ENCODE peak calls at places on chromosomes 6 and 20, in six cellular contexts. U is esophagus muscularis mucosa, D is H1, I is K562, V is GM12891, X is GM12892. F is an unnamed sample.
A peak's percentile ranks its signal among the peaks of the same experiment; 100 is the strongest.

GRCh38 chr20:50431066-50431450 is 79.1 kb upstream of the PTPN1 start:
- DNase-seq in X (no peak), I (no peak), V (no peak), U (no peak), D (no peak), F (no peak)

GRCh38 chr6:144349690-144350132 is 64.6 kb downstream of the UTRN start:
- DNase-seq in V (no peak), X (no peak), D (no peak), I (peak; percentile 52), U (no peak), F (no peak)

GRCh38 chr6:2478200-2478599 is 232.8 kb upstream of the GMDS start:
- DNase-seq in I (no peak), U (no peak), V (no peak), D (no peak), X (no peak), F (no peak)

GRCh38 chr6:52335576-52335975 is 26.4 kb upstream of the PAQR8 start:
- DNase-seq in D (no peak), I (no peak), V (no peak), U (no peak), X (no peak), F (no peak)

GRCh38 chr20:19783966-19784401 is 25.9 kb downstream of the RIN2 start:
- DNase-seq in U (no peak), I (no peak), D (no peak), X (no peak), V (no peak), F (peak; percentile 57)

GRCh38 chr6:163850874-163851273 is 436.4 kb downstream of the QKI start:
- DNase-seq in I (no peak), X (no peak), D (no peak), V (no peak), U (no peak), F (no peak)

GRCh38 chr20:38094373-38094775 is 60.8 kb downstream of the RPRD1B start:
- DNase-seq in D (no peak), I (peak; percentile 78), U (peak; percentile 68), X (no peak), V (peak; percentile 25), F (peak; percentile 83)

GRCh38 chr20:48381353-48382120 is 446.3 kb downstream of the PREX1 start:
- DNase-seq in V (no peak), D (no peak), U (no peak), X (no peak), I (no peak), F (no peak)

GRCh38 chr6:52990342-52990741 is 4.7 kb downstream of the GSTA4 start:
- DNase-seq in V (no peak), I (peak; percentile 8), D (no peak), U (no peak), X (no peak), F (no peak)

GRCh38 chr6:15296249-15296648 is 50.4 kb downstream of the JARID2 start:
- DNase-seq in U (no peak), I (no peak), D (no peak), X (no peak), V (no peak), F (no peak)

GRCh38 chr6:85580878-85581267 is 12.8 kb downstream of the SNX14 start:
- DNase-seq in X (no peak), I (peak; percentile 89), D (no peak), U (no peak), V (no peak), F (no peak)

GRCh38 chr20:25336561-25337422 is 53.8 kb downstream of the ABHD12 start:
- DNase-seq in V (no peak), X (no peak), U (no peak), I (peak; percentile 41), D (peak; percentile 57), F (no peak)

DNA sequence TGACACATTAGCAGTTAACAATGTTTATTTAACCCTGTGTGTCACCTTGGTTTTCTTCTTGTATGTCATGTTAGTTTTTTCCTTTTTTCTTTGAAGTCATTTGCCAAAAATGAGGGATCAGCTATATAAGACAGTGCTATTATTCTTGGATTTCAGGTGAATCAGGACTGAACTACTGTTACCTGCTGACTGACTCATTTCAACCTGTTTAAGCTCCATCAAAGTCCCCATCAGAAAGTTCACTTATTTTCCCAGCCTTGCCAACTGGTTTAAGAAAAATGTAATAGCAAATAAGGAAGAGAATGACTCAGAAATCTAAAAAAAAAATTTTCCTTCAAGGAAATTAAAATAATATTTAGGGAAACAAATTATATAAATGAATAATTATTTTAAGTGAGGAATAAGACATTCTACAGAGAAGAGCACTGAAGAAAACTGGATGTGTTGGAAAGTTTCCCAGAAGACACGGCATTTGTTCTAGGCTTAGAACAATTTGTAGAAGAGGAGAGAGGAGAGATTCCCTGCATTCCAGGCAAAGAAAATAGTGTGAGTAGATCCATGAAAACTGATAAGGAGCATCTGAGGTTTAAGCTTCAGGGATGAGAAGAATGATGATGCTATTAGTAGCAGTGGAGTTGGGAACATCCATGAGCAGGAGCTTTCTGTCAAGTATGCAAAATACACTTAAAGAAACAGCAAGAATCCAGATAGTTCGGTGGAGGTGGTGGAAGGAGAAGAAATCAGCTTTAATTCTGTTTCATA is 84.9 kb upstream of the SIM1 start:
- DNase-seq in U (no peak), X (no peak), V (no peak), I (no peak), D (no peak), F (no peak)
- TF ChIP-seq POLR2AphosphoS5 in U (no peak), X (no peak), V (no peak), I (no peak), D (no peak), F (no peak)

DNA sequence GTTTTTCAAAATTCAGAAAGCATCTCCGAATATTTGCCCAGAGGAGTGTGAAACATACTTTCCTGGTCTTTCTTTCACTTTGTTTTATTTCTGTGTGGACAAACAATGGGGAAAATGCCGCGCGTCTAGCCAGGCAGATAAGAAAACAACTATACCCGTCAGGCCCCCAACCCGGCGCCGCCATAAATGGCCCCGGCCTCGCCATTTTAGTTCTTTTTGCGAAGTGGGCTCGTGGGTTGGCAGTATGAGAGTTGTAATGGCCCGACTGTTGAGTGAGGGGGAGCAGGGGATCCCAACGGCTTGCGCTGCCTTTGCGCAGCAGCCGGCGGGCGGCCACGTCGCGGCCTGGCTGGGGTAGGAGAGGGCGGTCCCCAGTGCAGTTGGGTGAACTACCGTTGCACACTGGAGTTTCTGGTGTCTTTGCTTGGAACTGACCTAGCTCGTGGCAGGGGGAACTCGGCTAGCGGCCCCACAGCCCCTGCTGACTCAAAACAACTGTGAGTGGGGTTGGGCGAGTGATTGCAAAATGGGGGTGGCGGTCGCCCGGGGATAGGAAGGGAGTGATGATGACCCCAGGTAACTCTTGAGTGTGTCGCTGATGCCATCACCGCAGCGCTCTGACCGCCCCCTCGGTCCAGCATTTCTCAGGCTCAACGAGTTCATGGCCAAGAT is 7.3 kb downstream of the HSPA1B start:
- DNase-seq in I (peak; percentile 96), D (peak; percentile 89), V (peak; percentile 57), X (peak; percentile 55), U (peak; percentile 96), F (peak; percentile 86)
- TF ChIP-seq POLR2A in I (peak; percentile 100), D (peak; percentile 99), V (peak; percentile 99), X (peak; percentile 100), U (peak; percentile 52), F (peak; percentile 29)

GRCh38 chr6:25312034-25312620 is 33.0 kb downstream of the CARMIL1 start:
- DNase-seq in X (no peak), V (no peak), I (no peak), D (no peak), U (no peak), F (no peak)
- TF ChIP-seq POLR2AphosphoS5 in X (no peak), V (no peak), I (no peak), D (no peak), U (peak; percentile 19), F (no peak)

GRCh38 chr6:29975561-29975907 is 33.2 kb downstream of the HLA-A start:
- DNase-seq in U (no peak), V (no peak), X (no peak), I (no peak), D (no peak), F (no peak)

GRCh38 chr6:29977425-29977727 is 35.0 kb downstream of the HLA-A start:
- DNase-seq in X (no peak), U (no peak), D (no peak), I (no peak), V (no peak), F (no peak)

GRCh38 chr6:29974901-29975560 is 32.7 kb downstream of the HLA-A start:
- DNase-seq in I (no peak), D (peak; percentile 70), V (no peak), U (no peak), X (peak; percentile 20), F (no peak)

GRCh38 chr6:29976253-29976587 is 33.9 kb downstream of the HLA-A start:
- DNase-seq in U (no peak), D (no peak), I (no peak), V (no peak), X (no peak), F (no peak)

GRCh38 chr6:29976588-29977424 is 34.5 kb downstream of the HLA-A start:
- DNase-seq in V (peak; percentile 49), U (peak; percentile 96), I (peak; percentile 89), D (peak; percentile 70), X (peak; percentile 54), F (peak; percentile 92)
- TF ChIP-seq POLR2A in V (no peak), U (no peak), I (peak; percentile 74), D (no peak), X (no peak), F (peak; percentile 59)

DNA sequence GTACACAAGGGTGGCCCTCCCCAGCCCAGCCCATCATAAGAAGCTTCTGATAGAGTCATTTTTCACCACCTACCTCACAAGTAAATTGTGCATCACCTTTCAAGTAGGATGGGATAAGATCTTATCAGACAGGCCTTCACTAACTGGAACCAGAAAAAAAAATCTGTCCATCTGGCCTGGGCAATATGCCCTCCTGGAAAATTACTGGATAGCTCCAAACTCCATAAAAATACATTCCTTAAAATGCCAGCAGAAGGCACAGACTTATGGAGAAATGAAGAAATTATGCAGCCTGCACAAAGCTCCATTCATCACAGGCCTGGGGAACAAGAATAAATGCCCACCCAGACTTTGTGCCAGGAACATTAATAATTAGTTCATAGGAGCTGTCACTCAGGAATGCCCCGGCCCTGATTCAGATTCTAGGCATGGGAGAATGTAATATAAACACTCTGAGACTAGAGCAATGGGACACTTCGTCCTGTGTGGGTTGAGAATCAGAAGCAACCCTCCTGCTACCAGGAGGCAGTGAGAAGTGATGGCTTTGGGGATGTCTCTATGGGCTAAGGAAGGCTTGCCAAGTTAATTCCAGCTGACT is 199.3 kb downstream of the OTOR start:
- DNase-seq in V (no peak), U (no peak), D (no peak), I (no peak), X (no peak), F (no peak)
- TF ChIP-seq POLR2AphosphoS5 in V (no peak), U (peak; percentile 60), D (no peak), I (no peak), X (no peak), F (no peak)